ENCODE peak calls at places on chromosome 1, in seven cellular contexts. Y is CD4-positive, alpha-beta T cell; P is fibroblast of mammary gland; S is kidney epithelial cell; R is astrocyte; W is neural crest cell; B is fibroblast of lung. N is an unnamed sample.

GRCh38 chr1:86296305-86297205 is 99.6 kb downstream of the ODF2L start:
- DNase-seq in S (no peak), R (no peak), Y (no peak), W (no peak), P (no peak), B (no peak), N (peak; percentile 2)

GRCh38 chr1:46687095-46687659 is 15.5 kb downstream of the TEX38 start:
- DNase-seq in R (peak; percentile 55), S (no peak), B (peak; percentile 82), P (peak; percentile 49), Y (no peak), W (no peak), N (peak; percentile 70)

GRCh38 chr1:154469844-154470417 is 32.1 kb upstream of the TDRD10 start:
- DNase-seq in R (no peak), W (no peak), S (no peak), P (no peak), Y (no peak), B (no peak), N (no peak)

GRCh38 chr1:22412932-22413727 is 38.5 kb upstream of the ZBTB40 start:
- DNase-seq in W (no peak), B (peak; percentile 27), Y (no peak), R (no peak), P (peak; percentile 40), S (no peak), N (no peak)

GRCh38 chr1:39427912-39428311 is 63.5 kb upstream of the BMP8A start:
- DNase-seq in P (no peak), W (no peak), S (no peak), R (no peak), Y (no peak), B (no peak), N (no peak)

GRCh38 chr1:15760520-15761211 is 2.1 kb downstream of the FBLIM1 start:
- DNase-seq in R (peak; percentile 75), P (peak; percentile 85), B (peak; percentile 87), S (no peak), Y (no peak), W (no peak), N (no peak)

GRCh38 chr1:61337981-61338848 is 255.9 kb downstream of the NFIA start:
- DNase-seq in Y (no peak), S (peak; percentile 92), B (peak; percentile 95), W (peak; percentile 28), P (peak; percentile 88), R (peak; percentile 86), N (peak; percentile 87)

GRCh38 chr1:13228343-13228781 is 2.4 kb upstream of the PRAMEF18 start:
- DNase-seq in B (no peak), S (no peak), P (no peak), Y (no peak), R (no peak), W (no peak), N (no peak)

GRCh38 chr1:7380712-7381111 is 390.4 kb upstream of the VAMP3 start:
- DNase-seq in S (no peak), W (no peak), Y (no peak), R (no peak), P (no peak), B (no peak), N (peak; percentile 34)

GRCh38 chr1:184790642-184791041 is 36.0 kb upstream of the EDEM3 start:
- DNase-seq in R (peak; percentile 6), P (peak; percentile 36), Y (no peak), W (no peak), B (no peak), S (no peak), N (no peak)

GRCh38 chr1:59596432-59596831 is 218.3 kb upstream of the HOOK1 start:
- DNase-seq in B (peak; percentile 52), R (peak; percentile 86), P (peak; percentile 90), W (no peak), S (peak; percentile 65), Y (no peak), N (peak; percentile 25)

GRCh38 chr1:71303617-71304041 is 222.8 kb upstream of the ZRANB2 start:
- DNase-seq in Y (no peak), R (peak; percentile 14), S (no peak), P (peak; percentile 25), B (no peak), W (no peak), N (no peak)

GRCh38 chr1:156167536-156167935 is 14.2 kb downstream of the SEMA4A start:
- DNase-seq in Y (no peak), P (peak; percentile 70), S (no peak), W (no peak), R (peak; percentile 31), B (no peak), N (no peak)

GRCh38 chr1:68175621-68176398 is 56.5 kb downstream of the WLS start:
- DNase-seq in Y (no peak), R (peak; percentile 67), S (no peak), W (no peak), B (peak; percentile 55), P (no peak), N (no peak)

GRCh38 chr1:246262281-246262680 is 244.8 kb downstream of the SMYD3 start:
- DNase-seq in S (no peak), Y (no peak), R (no peak), P (peak; percentile 20), W (no peak), B (no peak), N (no peak)

GRCh38 chr1:56472860-56473259 is 106.5 kb downstream of the PLPP3 start:
- DNase-seq in B (no peak), R (no peak), S (no peak), W (no peak), P (no peak), Y (no peak), N (no peak)

GRCh38 chr1:97893844-97894243 is 27.0 kb downstream of the DPYD start:
- DNase-seq in B (no peak), R (peak; percentile 31), P (peak; percentile 24), Y (no peak), W (no peak), S (no peak), N (no peak)

GRCh38 chr1:87044840-87045239 is 130.4 kb downstream of the HS2ST1 start:
- DNase-seq in B (no peak), R (no peak), S (no peak), W (no peak), P (no peak), Y (peak; percentile 6), N (no peak)

GRCh38 chr1:108845991-108846390 is 10.9 kb downstream of the AKNAD1 start:
- DNase-seq in Y (no peak), R (no peak), P (no peak), B (no peak), S (no peak), W (no peak), N (no peak)

GRCh38 chr1:43152866-43153265 is 19.2 kb downstream of the EBNA1BP2 start:
- DNase-seq in B (peak; percentile 4), P (peak; percentile 4), W (no peak), S (no peak), Y (no peak), R (no peak), N (no peak)

GRCh38 chr1:85911742-85912141 is 203.5 kb upstream of the ZNHIT6 start:
- DNase-seq in P (peak; percentile 24), S (no peak), B (peak; percentile 14), Y (no peak), R (no peak), W (no peak), N (no peak)

GRCh38 chr1:9331558-9332346 is 39.1 kb downstream of the SPSB1 start:
- DNase-seq in S (no peak), Y (no peak), P (peak; percentile 36), W (no peak), B (no peak), R (peak; percentile 40), N (no peak)

GRCh38 chr1:53580739-53581475 is 121.7 kb downstream of the DMRTB1 start:
- DNase-seq in P (no peak), S (no peak), R (no peak), B (no peak), Y (no peak), W (no peak), N (no peak)

GRCh38 chr1:181033128-181033798 is 520 bp upstream of the MR1 start:
- DNase-seq in B (peak; percentile 57), S (no peak), R (no peak), P (peak; percentile 53), Y (no peak), W (no peak), N (peak; percentile 61)

GRCh38 chr1:107993920-107994319 is 28.9 kb upstream of the VAV3 start:
- DNase-seq in R (no peak), B (no peak), Y (no peak), P (peak; percentile 20), W (no peak), S (no peak), N (no peak)

GRCh38 chr1:215146252-215146975 is 63.9 kb downstream of the KCNK2 start:
- DNase-seq in Y (no peak), R (peak; percentile 20), W (peak; percentile 7), B (peak; percentile 70), P (peak; percentile 67), S (peak; percentile 5), N (peak; percentile 4)

GRCh38 chr1:28775121-28775942 is 36.6 kb upstream of the OPRD1 start:
- DNase-seq in P (peak; percentile 70), R (no peak), S (no peak), Y (peak; percentile 69), B (peak; percentile 77), W (no peak), N (peak; percentile 18)

GRCh38 chr1:157948547-157949152 is 44.8 kb upstream of the KIRREL1 start:
- DNase-seq in W (peak; percentile 14), B (peak; percentile 62), R (peak; percentile 6), Y (no peak), P (peak; percentile 54), S (no peak), N (no peak)
- TF ChIP-seq CTCF in W (peak; percentile 63), B (peak; percentile 62), R (peak; percentile 42), Y (no peak), P (peak; percentile 64), S (peak; percentile 79), N (peak; percentile 63)

DNA sequence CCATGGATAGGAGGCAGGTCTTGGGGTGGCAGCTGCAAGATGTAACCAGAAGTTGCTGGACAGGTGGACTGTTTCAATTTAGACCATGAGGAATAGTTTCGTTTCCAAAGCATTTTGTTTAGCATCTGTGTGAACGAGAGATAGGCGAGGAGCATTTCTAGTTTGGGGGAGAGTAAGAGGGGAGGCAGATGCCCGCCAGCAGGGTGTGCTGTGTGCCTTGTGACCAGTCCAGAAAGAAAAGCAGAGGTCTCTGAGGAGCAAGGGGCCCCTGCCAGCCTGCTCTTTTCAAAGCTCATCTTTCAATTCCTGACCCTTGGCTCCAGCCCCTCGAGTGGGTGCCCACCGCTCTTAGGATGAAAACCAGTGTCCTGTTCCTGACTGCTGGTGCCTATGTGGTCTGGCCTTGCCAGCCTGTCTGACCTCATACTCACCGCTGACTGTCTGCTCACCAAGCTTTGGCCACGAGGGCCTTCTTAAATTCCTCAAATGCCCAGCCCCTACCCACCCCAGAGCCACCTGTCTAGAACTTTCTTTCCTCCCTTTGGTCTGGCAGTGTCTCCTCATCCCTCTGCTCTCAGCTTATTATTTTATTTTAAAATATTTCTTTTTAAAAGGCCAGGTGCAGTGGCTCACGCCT is 8.5 kb downstream of the SERINC2 start:
- DNase-seq in W (peak; percentile 34), B (peak; percentile 48), Y (no peak), P (no peak), S (no peak), R (no peak), N (no peak)
- TF ChIP-seq CTCF in W (peak; percentile 56), B (peak; percentile 61), Y (no peak), P (peak; percentile 33), S (peak; percentile 58), R (peak; percentile 37), N (peak; percentile 65)

GRCh38 chr1:244137725-244138124 is 86.6 kb downstream of the ZBTB18 start:
- DNase-seq in W (no peak), Y (no peak), P (no peak), R (peak; percentile 88), S (no peak), B (no peak), N (no peak)
- TF ChIP-seq CTCF in W (no peak), Y (no peak), P (no peak), R (no peak), S (no peak), B (no peak), N (no peak)

GRCh38 chr1:182650678-182651669 is 33.4 kb downstream of the RGS8 start:
- DNase-seq in B (no peak), S (no peak), Y (no peak), W (no peak), P (no peak), R (no peak), N (no peak)
- TF ChIP-seq CTCF in B (no peak), S (no peak), Y (no peak), W (no peak), P (no peak), R (no peak), N (no peak)

N was measured in retinal pigment epithelial cell.